ENCODE peak calls at places on chromosomes 16 and 17, in six cellular contexts. D is K562, V is SK-N-SH, N is GM12892, Z is H1, E is HepG2. Q is an unnamed sample.

GRCh38 chr17:39195568-39196160 is 1.8 kb downstream of the CACNB1 start:
- DNase-seq in D (no peak), V (no peak), N (no peak), Z (no peak), E (no peak), Q (no peak)

GRCh38 chr16:85612191-85612800 is 826 bp upstream of the GSE1 start:
- DNase-seq in D (peak; percentile 77), V (peak; percentile 81), N (no peak), Z (peak; percentile 75), E (peak; percentile 91), Q (no peak)

GRCh38 chr16:87062569-87063442 is 254.4 kb downstream of the C16orf95 start:
- DNase-seq in D (peak; percentile 96), V (peak; percentile 91), N (peak; percentile 58), Z (peak; percentile 82), E (peak; percentile 49), Q (peak; percentile 71)

GRCh38 chr16:28187595-28188004 is 24.2 kb downstream of the XPO6 start:
- DNase-seq in D (no peak), V (no peak), N (no peak), Z (no peak), E (no peak), Q (no peak)

GRCh38 chr17:48644910-48645557 is 18.9 kb upstream of the HOXB9 start:
- DNase-seq in D (no peak), V (peak; percentile 17), N (no peak), Z (no peak), E (no peak), Q (no peak)

GRCh38 chr16:55949518-55949917 is 74.3 kb upstream of the CES5A start:
- DNase-seq in D (no peak), V (no peak), N (no peak), Z (no peak), E (no peak), Q (no peak)

GRCh38 chr17:69336580-69336979 is 9.6 kb upstream of the ABCA5 start:
- DNase-seq in D (no peak), V (no peak), N (no peak), Z (no peak), E (no peak), Q (no peak)

GRCh38 chr17:74544991-74545441 is 899 bp downstream of the CD300C start:
- DNase-seq in D (no peak), V (no peak), N (no peak), Z (no peak), E (no peak), Q (no peak)

GRCh38 chr16:181668-182021 is 1.4 kb downstream of the HBQ1 start:
- DNase-seq in D (no peak), V (peak; percentile 43), N (no peak), Z (no peak), E (no peak), Q (no peak)

GRCh38 chr16:26605872-26606271 is 460.9 kb upstream of the C16orf82 start:
- DNase-seq in D (no peak), V (no peak), N (no peak), Z (no peak), E (no peak), Q (no peak)

GRCh38 chr16:4098496-4098895 is 17.7 kb downstream of the ADCY9 start:
- DNase-seq in D (no peak), V (no peak), N (no peak), Z (no peak), E (no peak), Q (no peak)

GRCh38 chr17:41406205-41406604 is 8.8 kb upstream of the KRT31 start:
- DNase-seq in D (no peak), V (no peak), N (no peak), Z (no peak), E (no peak), Q (no peak)

GRCh38 chr17:28397275-28397674 is 8.7 kb downstream of the SLC46A1 start:
- DNase-seq in D (no peak), V (no peak), N (no peak), Z (no peak), E (no peak), Q (no peak)

GRCh38 chr17:41615454-41615853 is 2.9 kb upstream of the KRT16 start:
- DNase-seq in D (no peak), V (no peak), N (no peak), Z (no peak), E (no peak), Q (no peak)

GRCh38 chr16:1331712-1332617 is 1.5 kb upstream of the BAIAP3 start:
- DNase-seq in D (peak; percentile 74), V (peak; percentile 73), N (peak; percentile 83), Z (peak; percentile 91), E (peak; percentile 92), Q (peak; percentile 92)

GRCh38 chr17:58741121-58741625 is 14.5 kb upstream of the PPM1E start:
- DNase-seq in D (no peak), V (no peak), N (no peak), Z (no peak), E (peak; percentile 41), Q (no peak)

GRCh38 chr17:8851600-8851999 is 15.9 kb downstream of the PIK3R6 start:
- DNase-seq in D (no peak), V (no peak), N (no peak), Z (no peak), E (no peak), Q (no peak)

GRCh38 chr16:67101683-67102082 is 8.1 kb upstream of the PHAF1 start:
- DNase-seq in D (no peak), V (no peak), N (no peak), Z (no peak), E (no peak), Q (no peak)

GRCh38 chr16:85733155-85733838 is 17.6 kb downstream of the C16orf74 start:
- DNase-seq in D (no peak), V (no peak), N (no peak), Z (no peak), E (no peak), Q (no peak)

GRCh38 chr17:30376621-30377452 is 1.9 kb upstream of the CPD start:
- DNase-seq in D (no peak), V (no peak), N (no peak), Z (no peak), E (peak; percentile 88), Q (no peak)

GRCh38 chr17:70906808-70907207 is 737.5 kb downstream of the KCNJ2 start:
- DNase-seq in D (no peak), V (peak; percentile 64), N (no peak), Z (no peak), E (no peak), Q (no peak)

GRCh38 chr17:35797370-35797769 is 1.9 kb upstream of the MMP28 start:
- DNase-seq in D (no peak), V (no peak), N (no peak), Z (peak; percentile 36), E (no peak), Q (no peak)

GRCh38 chr17:14886200-14886739 is 378.9 kb downstream of the PMP22 start:
- DNase-seq in D (no peak), V (no peak), N (no peak), Z (no peak), E (peak; percentile 9), Q (no peak)

GRCh38 chr17:36132421-36132831 is 28.8 kb downstream of the CCL4 start:
- DNase-seq in D (no peak), V (no peak), N (no peak), Z (no peak), E (no peak), Q (no peak)

GRCh38 chr17:70855401-70856054 is 686.2 kb downstream of the KCNJ2 start:
- DNase-seq in D (no peak), V (no peak), N (no peak), Z (no peak), E (no peak), Q (no peak)

GRCh38 chr17:75361996-75362395 is 43.5 kb downstream of the GRB2 start:
- DNase-seq in D (no peak), V (no peak), N (no peak), Z (no peak), E (no peak), Q (no peak)

GRCh38 chr17:77308768-77309726 is 168.3 kb downstream of the SEC14L1 start:
- DNase-seq in D (no peak), V (peak; percentile 87), N (no peak), Z (no peak), E (no peak), Q (no peak)

GRCh38 chr17:19013226-19013625 is 8.7 kb upstream of the FAM83G start:
- DNase-seq in D (no peak), V (no peak), N (no peak), Z (no peak), E (no peak), Q (no peak)

DNA sequence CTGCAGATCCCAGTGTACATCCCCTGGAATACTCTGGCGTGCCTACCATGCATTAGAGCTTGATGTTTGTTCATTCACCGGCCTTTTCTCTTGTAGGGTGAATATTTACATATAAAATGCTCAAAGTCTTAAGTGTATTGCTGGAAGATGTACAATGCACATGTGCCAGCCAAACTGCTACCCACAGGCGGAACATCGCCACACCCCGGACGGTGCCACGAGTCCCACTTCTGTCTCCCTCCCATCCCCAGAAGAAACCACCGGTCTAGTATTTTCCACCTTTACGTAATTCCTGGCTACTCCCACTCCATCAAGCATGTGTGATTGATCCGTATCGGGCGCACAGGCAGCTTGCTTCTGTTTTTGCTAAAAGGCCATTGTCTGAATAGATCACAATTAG is 4.1 kb downstream of the SLC38A8 start:
- DNase-seq in D (no peak), V (no peak), N (no peak), Z (no peak), E (no peak), Q (no peak)
- TF ChIP-seq TAF1 in D (no peak), V (no peak), N (no peak), Z (no peak), E (no peak), Q (no peak)

GRCh38 chr17:81512984-81513668 is 527 bp upstream of the ACTG1 start:
- DNase-seq in D (no peak), V (no peak), N (no peak), Z (no peak), E (peak; percentile 80), Q (no peak)
- TF ChIP-seq POLR2AphosphoS5 in D (no peak), V (no peak), N (no peak), Z (peak; percentile 11), E (no peak), Q (peak; percentile 67)

GRCh38 chr17:66898536-66898935 is 63.6 kb downstream of the CACNG5 start:
- DNase-seq in D (no peak), V (no peak), N (no peak), Z (no peak), E (no peak), Q (no peak)
- TF ChIP-seq TAF1 in D (no peak), V (no peak), N (no peak), Z (no peak), E (no peak), Q (no peak)

DNA sequence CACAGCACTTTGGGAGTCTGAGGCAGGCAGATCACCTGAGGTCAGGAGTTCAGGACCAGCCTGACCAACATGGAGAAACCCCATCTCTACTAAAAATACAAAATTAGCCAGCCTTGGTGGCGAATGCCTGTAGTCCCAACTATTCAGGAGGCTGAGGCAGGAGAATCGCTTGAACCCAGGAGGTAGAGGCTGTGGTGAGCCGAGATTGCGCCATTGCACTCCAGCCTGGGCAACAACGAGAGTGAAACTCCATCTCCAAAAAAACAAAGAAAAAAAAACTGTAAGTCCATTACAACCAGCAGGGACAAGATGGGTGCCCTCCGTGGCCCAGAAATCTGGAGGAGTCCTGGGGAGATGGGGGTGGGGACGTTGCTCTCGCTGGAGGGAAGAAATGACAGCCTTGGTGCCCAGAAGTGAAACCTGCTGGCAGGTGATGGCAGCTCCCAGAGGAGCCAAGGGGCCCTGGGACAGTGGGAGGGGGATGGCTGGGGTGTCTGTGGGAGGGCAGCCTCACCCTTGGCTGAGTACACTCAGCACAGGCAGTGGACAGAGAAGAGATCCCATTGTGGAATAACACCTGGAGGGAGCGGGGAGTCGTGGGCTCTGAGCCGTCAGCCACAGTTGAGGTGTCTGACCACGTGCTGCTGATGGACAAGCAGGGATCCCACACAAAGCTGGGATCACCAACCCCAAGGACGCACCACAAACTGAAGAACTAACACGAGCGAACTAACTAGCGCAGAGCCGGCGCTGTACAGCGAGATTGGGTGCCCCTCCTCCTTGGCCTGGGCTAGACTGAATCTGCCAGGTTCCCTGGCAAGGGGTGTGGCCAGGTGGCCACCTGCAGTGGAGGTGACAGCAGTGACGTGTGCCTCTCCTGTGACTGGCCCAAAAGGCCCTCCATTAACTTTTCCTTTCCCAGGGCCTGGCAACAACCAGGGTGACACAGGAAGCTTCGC is 46.9 kb upstream of the BAHCC1 start:
- DNase-seq in D (no peak), V (no peak), N (no peak), Z (no peak), E (no peak), Q (no peak)
- TF ChIP-seq POLR2AphosphoS5 in D (no peak), V (no peak), N (no peak), Z (no peak), E (no peak), Q (no peak)